ENCODE peak calls at places on chromosomes 16 and 17, in four cellular contexts. P, Q, S and F are unnamed samples.

GRCh38 chr17:63450551-63450950 is 4.4 kb upstream of the CYB561 start:
- DNase-seq in Q (no peak), S (no peak), P (no peak), F (no peak)

GRCh38 chr16:19689342-19689741 is 28.7 kb downstream of the KNOP1 start:
- DNase-seq in S (no peak), Q (no peak), P (no peak), F (no peak)

GRCh38 chr16:81431554-81432353 is 12.9 kb upstream of the CMIP start:
- DNase-seq in P (peak), Q (peak), S (peak), F (no peak)

GRCh38 chr17:49497147-49498036 is 2.3 kb downstream of the NGFR start:
- DNase-seq in P (no peak), Q (no peak), S (peak), F (peak)

GRCh38 chr16:22220076-22220453 is 14.0 kb downstream of the EEF2K start:
- DNase-seq in S (peak), Q (peak), P (no peak), F (no peak)

GRCh38 chr16:81654346-81654745 is 124.7 kb upstream of the PLCG2 start:
- DNase-seq in Q (no peak), P (no peak), S (no peak), F (no peak)

GRCh38 chr17:82444941-82445521 is 5.5 kb downstream of the CYBC1 start:
- DNase-seq in P (no peak), S (no peak), Q (no peak), F (no peak)

GRCh38 chr16:53892155-53892554 is 188.2 kb downstream of the FTO start:
- DNase-seq in Q (no peak), P (peak), S (no peak), F (peak)

GRCh38 chr17:21278304-21279197 is 6.0 kb upstream of the MAP2K3 start:
- DNase-seq in Q (peak), S (no peak), P (no peak), F (no peak)

GRCh38 chr16:28531777-28532744 is 6.7 kb downstream of the NUPR1 start:
- DNase-seq in Q (peak), P (no peak), S (peak), F (no peak)

GRCh38 chr17:81509687-81510523 is 2.7 kb downstream of the ACTG1 start:
- DNase-seq in P (no peak), Q (no peak), S (no peak), F (no peak)

GRCh38 chr16:9821970-9822369 is 360.3 kb downstream of the GRIN2A start:
- DNase-seq in Q (no peak), S (no peak), P (no peak), F (no peak)

GRCh38 chr17:69417545-69418483 is 3.3 kb downstream of the MAP2K6 start:
- DNase-seq in S (no peak), P (no peak), Q (no peak), F (no peak)
- TF ChIP-seq CTCF in S (no peak), P (no peak), Q (no peak), F (no peak)

DNA sequence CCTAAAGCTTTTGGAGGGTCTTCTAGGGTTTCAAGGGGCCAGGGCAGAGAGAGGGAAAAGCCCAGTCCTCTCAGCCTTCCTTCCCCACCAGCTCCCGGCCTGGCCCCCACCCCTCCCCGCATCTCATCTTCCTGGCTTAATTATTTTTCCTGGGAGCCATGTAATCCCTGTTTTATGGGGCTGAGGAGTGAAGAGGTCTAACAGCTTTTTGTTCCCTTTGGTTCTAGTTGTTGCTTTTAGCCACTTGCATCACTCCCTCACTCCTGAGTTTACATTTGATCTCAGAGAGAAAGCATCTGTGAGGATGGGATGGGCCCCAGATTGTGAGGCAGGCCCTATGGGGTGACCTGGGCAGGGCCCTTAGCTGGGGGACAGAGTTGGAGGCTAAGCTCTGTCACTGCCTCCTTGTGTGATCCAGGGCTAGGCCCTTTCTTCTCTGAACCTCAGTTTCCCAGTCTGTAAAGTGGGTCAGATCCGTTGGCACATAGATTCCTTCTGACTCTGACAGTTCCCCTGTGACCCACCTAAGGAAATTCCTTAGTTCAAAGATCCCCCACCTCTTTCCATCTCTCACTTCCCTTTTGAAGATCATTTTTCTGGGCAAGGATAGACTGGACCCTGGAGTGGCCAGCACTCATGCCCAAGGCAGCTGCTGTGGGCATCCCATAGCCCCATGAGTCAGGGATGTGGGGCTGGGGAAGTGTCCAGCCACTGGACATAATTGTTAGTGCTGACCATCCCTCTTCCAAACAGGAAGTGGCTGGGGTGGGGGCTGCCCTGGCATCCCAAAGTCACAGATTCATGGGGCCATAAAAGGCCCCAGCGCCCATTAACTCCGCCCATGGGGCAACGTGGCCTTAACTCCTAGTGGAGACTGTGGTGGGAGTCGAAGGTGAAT is 20.1 kb downstream of the UNC119 start:
- DNase-seq in P (no peak), Q (no peak), S (no peak), F (no peak)
- TF ChIP-seq CTCF in P (no peak), Q (no peak), S (no peak), F (no peak)

GRCh38 chr17:73646409-73647305 is 2.4 kb upstream of the SDK2 start:
- DNase-seq in Q (no peak), S (no peak), P (no peak), F (peak)
- TF ChIP-seq CTCF in Q (no peak), S (no peak), P (peak), F (peak)

DNA sequence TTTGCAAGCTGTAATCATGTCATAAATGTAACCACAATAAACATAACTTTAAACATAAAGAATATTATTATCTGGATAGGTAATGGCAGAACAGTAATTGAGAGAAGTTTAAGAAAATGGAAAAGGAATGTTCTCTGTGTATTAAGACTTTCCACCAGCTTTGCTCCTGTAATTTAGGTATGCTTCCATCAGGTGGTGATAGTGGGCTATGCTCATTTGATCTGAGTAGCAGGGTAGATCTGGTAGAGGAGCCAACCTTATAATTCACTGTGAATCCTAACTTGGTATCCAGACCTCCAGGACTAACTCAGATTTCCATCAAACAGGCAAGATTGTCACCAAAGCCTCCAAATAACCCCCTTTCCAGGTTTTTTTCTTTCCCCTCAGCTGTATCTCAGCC is 137.9 kb upstream of the ZKSCAN2 start:
- DNase-seq in P (no peak), S (no peak), Q (no peak), F (no peak)
- TF ChIP-seq CTCF in P (no peak), S (no peak), Q (no peak), F (no peak)

DNA sequence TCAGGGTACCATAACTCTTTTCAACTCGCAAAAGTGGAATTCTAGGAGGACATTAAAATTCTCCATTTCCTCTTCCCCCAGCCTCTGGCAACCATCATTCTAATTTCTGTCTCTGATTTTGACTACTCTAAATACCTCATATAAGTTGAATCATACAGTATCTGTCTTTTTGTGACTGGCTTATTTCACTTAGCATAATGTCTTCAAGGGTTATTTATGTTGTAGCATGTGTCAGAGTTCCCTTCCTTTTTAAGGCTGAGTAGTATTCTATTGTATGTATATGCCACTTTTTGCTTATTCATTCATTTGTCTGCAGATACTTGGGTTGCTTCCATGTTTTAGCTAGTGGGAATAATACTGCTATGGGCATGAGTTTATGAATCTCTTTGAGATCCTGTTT is 12.0 kb downstream of the RNF135 start:
- DNase-seq in P (no peak), S (no peak), Q (no peak), F (no peak)
- TF ChIP-seq CTCF in P (no peak), S (no peak), Q (no peak), F (no peak)

DNA sequence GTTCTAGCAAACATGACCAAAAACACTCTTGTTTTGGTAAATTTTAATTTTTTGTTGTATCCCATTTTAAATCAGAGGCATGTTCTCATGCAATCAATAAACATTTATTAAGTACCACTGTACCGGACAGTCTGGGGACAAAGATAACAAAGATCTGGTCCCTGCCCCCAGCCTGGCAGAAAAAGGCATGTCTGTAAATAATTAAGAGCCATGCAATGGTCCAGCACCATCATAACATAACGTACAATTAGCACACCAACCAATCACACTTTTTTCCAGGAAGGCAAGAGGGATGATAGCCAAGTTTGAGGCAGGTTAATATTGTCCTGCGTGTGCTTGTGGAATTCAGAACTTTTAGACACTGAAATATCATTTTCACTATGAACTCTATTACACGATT is 3.5 kb downstream of the KCNJ16 start:
- DNase-seq in P (no peak), Q (no peak), S (no peak), F (no peak)
- TF ChIP-seq CTCF in P (no peak), Q (no peak), S (no peak), F (no peak)

GRCh38 chr17:74859439-74860228 is at the start of gene GRIN2C:
- DNase-seq in Q (no peak), P (no peak), S (no peak), F (peak)
- TF ChIP-seq CTCF in Q (peak), P (no peak), S (peak), F (peak)

GRCh38 chr16:4271176-4272113 is 1.4 kb downstream of the TFAP4 start:
- DNase-seq in S (peak), P (peak), Q (peak), F (peak)

GRCh38 chr16:4273858-4274291 is 1.1 kb upstream of the TFAP4 start:
- DNase-seq in S (peak), P (no peak), Q (peak), F (peak)

GRCh38 chr16:4270091-4270490 is 2.7 kb downstream of the TFAP4 start:
- DNase-seq in P (no peak), S (no peak), Q (no peak), F (no peak)

GRCh38 chr16:4270595-4270994 is 2.2 kb downstream of the TFAP4 start:
- DNase-seq in Q (no peak), P (no peak), S (no peak), F (no peak)

DNA sequence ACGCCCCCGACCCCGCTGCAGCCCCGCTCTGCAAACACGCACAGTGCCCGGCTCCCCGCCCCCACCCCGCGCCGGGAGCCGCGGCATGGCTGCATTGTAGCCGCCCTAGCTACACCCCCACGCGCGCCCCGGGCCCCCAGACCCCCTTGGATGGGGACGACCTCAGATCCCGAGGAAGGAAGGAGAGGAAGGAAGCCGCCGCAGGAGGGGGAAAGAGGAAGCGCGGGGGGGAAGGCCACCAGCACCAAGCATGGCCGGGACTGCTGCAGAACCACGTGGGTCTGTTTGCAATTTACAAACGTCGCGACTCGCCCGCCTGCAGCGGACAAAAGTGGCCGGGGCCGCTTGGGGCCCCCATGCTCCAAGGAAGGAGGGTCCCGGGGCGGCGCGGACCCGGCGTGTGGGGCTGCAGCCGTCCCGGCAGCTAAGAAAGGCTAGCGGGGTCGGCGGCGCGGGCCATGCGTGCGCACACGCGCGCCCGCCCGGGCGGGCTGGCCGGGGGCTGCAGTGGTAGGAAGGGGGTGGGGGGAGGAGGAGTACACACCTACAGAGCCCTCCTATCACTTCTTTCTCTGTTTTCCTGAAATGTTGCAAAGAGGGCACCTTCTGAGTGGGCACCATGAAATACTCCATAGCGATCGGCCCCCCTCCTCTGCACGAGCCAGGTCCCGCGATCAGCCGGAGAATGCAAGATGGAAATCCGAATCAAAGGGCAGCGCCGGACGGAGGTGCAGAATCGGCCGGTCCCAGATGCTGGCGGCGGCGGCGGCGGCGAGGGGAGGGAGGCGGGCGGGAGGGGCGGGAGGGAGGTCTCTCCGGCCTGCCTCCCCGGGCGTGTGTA is 489 bp downstream of the TFAP4 start:
- DNase-seq in Q (peak), P (no peak), S (peak), F (peak)
- TF ChIP-seq CTCF in Q (no peak), P (no peak), S (no peak), F (no peak)